ENCODE peak calls at places on chromosome 5, in eight cellular contexts. L is CD8-positive, alpha-beta T cell; W is tibial nerve; X is breast epithelium; M is left ventricle myocardium inferior; J is neuronal stem cell; E is PC-3; Z is CD4-positive, CD25-positive, alpha-beta regulatory T cell. C is an unnamed sample.

GRCh38 chr5:150751096-150751891 is 7.5 kb downstream of the DCTN4 start:
- DNase-seq in L (no peak), W (no peak), X (no peak), M (no peak), J (no peak), E (no peak), Z (no peak), C (no peak)

GRCh38 chr5:95891499-95891898 is 69.0 kb upstream of the GLRX start:
- DNase-seq in L (no peak), W (no peak), X (no peak), M (no peak), J (no peak), E (no peak), Z (no peak), C (no peak)

GRCh38 chr5:102755691-102756371 is 726 bp downstream of the PAM start:
- DNase-seq in L (peak; percentile 81), W (peak; percentile 63), X (peak; percentile 54), M (peak; percentile 46), J (peak; percentile 11), E (peak; percentile 88), Z (peak; percentile 63), C (peak; percentile 79)

GRCh38 chr5:113075019-113075418 is 98.4 kb downstream of the DCP2 start:
- DNase-seq in L (no peak), W (no peak), X (no peak), M (no peak), J (no peak), E (no peak), Z (no peak), C (no peak)

GRCh38 chr5:133523013-133523658 is 89.2 kb downstream of the FSTL4 start:
- DNase-seq in L (no peak), W (no peak), X (no peak), M (no peak), J (no peak), E (no peak), Z (no peak), C (no peak)

GRCh38 chr5:172869734-172870133 is 35.7 kb downstream of the ERGIC1 start:
- DNase-seq in L (no peak), W (no peak), X (no peak), M (no peak), J (no peak), E (no peak), Z (no peak), C (no peak)

GRCh38 chr5:76521240-76521758 is 101.9 kb downstream of the F2RL2 start:
- DNase-seq in L (no peak), W (no peak), X (no peak), M (no peak), J (no peak), E (peak; percentile 22), Z (no peak), C (peak; percentile 59)

GRCh38 chr5:111781200-111781599 is 24.2 kb upstream of the NREP start:
- DNase-seq in L (no peak), W (peak; percentile 61), X (no peak), M (peak; percentile 48), J (no peak), E (peak; percentile 28), Z (no peak), C (no peak)

GRCh38 chr5:172591636-172592035 is 49.4 kb upstream of the NEURL1B start:
- DNase-seq in L (no peak), W (no peak), X (no peak), M (no peak), J (no peak), E (no peak), Z (no peak), C (no peak)

GRCh38 chr5:14063117-14063516 is 80.0 kb upstream of the TRIO start:
- DNase-seq in L (no peak), W (no peak), X (no peak), M (no peak), J (no peak), E (no peak), Z (no peak), C (peak; percentile 23)

GRCh38 chr5:11497651-11498050 is 406.6 kb downstream of the CTNND2 start:
- DNase-seq in L (no peak), W (no peak), X (no peak), M (no peak), J (no peak), E (peak; percentile 11), Z (no peak), C (peak; percentile 48)

GRCh38 chr5:109256486-109256885 is 153.3 kb downstream of the PJA2 start:
- DNase-seq in L (no peak), W (no peak), X (no peak), M (no peak), J (no peak), E (no peak), Z (no peak), C (no peak)

GRCh38 chr5:168086104-168086610 is 205.3 kb upstream of the WWC1 start:
- DNase-seq in L (no peak), W (no peak), X (no peak), M (no peak), J (no peak), E (peak; percentile 83), Z (no peak), C (peak; percentile 76)

GRCh38 chr5:96004754-96005153 is 43.1 kb upstream of the ELL2 start:
- DNase-seq in L (no peak), W (no peak), X (no peak), M (no peak), J (no peak), E (no peak), Z (no peak), C (no peak)

GRCh38 chr5:68066277-68066955 is 149.1 kb upstream of the PIK3R1 start:
- DNase-seq in L (no peak), W (no peak), X (no peak), M (no peak), J (no peak), E (peak; percentile 14), Z (no peak), C (no peak)

GRCh38 chr5:171893290-171893890 is 107.8 kb downstream of the SMIM23 start:
- DNase-seq in L (no peak), W (no peak), X (no peak), M (no peak), J (no peak), E (no peak), Z (no peak), C (peak; percentile 4)

GRCh38 chr5:153504726-153505125 is 14.3 kb downstream of the GRIA1 start:
- DNase-seq in L (no peak), W (no peak), X (no peak), M (no peak), J (no peak), E (no peak), Z (no peak), C (no peak)

GRCh38 chr5:138233280-138233679 is 20.2 kb upstream of the CDC23 start:
- DNase-seq in L (no peak), W (no peak), X (no peak), M (no peak), J (no peak), E (no peak), Z (no peak), C (no peak)

GRCh38 chr5:142915840-142916424 is 145.8 kb downstream of the ARHGAP26 start:
- DNase-seq in L (no peak), W (no peak), X (no peak), M (no peak), J (peak; percentile 17), E (peak; percentile 63), Z (no peak), C (peak; percentile 62)
- H3K4me3 ChIP-seq in L (no peak overlapping the region), W (no peak overlapping the region), X (no peak overlapping the region), M (no peak overlapping the region), J (no peak overlapping the region), E (no peak overlapping the region), Z (no peak overlapping the region), C (no peak overlapping the region)

GRCh38 chr5:77953374-77953773 is 177.2 kb upstream of the TBCA start:
- DNase-seq in L (no peak), W (no peak), X (no peak), M (no peak), J (no peak), E (no peak), Z (no peak), C (no peak)
- H3K27me3 ChIP-seq in L (peaks cover 7% of the 10 kb centered on the region), W (no peaks in the 10 kb centered on the region), X (no peaks in the 10 kb centered on the region), M (peaks cover 41% of the 10 kb centered on the region), J (peaks cover 7% of the 10 kb centered on the region), E (no peaks in the 10 kb centered on the region), Z (peaks cover 4% of the 10 kb centered on the region), C (peaks cover 12% of the 10 kb centered on the region)

DNA sequence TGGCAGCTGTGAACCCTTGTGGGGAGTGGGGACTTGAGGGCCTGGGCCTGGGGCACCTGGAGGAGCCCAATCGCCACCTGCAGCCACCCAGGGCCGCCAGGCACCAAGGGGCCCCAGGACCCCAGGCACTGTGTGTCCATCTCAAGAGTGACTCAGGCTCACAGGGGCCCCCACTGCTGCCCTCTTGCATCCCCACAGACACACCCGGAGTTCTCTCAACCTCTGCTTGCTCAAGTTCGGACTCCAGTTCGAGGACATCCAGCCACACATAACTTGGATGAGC is 51.9 kb downstream of the MRPL36 start:
- DNase-seq in L (no peak), W (no peak), X (peak; percentile 33), M (no peak), J (no peak), E (no peak), Z (no peak), C (no peak)
- H3K4me3 ChIP-seq in L (no peak overlapping the region), W (no peak overlapping the region), X (no peak overlapping the region), M (no peak overlapping the region), J (no peak overlapping the region), E (no peak overlapping the region), Z (no peak overlapping the region), C (no peak overlapping the region)

DNA sequence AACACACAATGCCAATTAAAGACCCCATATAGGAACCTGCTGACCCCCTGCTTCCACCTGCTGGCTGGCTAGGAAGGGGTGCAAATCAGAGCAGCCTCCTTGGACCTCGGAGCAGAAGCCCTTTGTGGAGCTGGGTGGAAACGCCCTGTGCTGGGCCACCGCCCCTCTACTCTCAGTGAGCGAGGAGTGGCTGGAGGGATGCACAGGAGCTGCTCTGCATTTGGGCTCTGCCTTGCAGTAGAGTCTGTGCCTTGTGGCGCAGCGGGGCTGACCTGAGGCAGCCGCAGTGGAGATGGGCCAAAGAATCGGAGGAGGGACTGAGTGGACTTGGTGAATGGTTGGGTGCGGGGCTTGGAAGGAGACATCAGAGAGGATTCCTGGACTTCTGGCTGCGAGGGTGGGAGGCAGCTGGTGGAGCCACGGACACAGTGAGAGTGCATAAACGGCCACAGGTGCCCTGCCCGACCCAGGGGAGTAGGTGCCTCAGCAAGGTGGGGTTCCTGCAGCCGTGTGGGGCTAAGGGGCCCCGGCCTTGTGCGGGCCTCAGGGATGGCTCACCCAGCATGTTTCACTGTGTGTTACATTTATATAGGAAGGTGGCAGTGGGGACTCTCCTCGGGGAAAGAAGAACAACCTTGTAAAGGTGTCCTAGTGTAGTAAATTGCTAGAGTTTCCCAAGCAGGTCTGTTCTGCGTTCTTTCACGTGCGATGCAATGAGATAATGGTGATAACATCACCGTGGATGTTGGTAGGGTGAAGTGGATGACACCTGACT is 14.1 kb upstream of the IRX4 start:
- DNase-seq in L (no peak), W (no peak), X (no peak), M (no peak), J (no peak), E (no peak), Z (no peak), C (no peak)
- H3K27me3 ChIP-seq in L (no peaks in the 10 kb centered on the region), W (no peaks in the 10 kb centered on the region), X (peaks cover 10% of the 10 kb centered on the region), M (peaks cover 51% of the 10 kb centered on the region), J (peaks cover 2% of the 10 kb centered on the region), E (peaks cover 97% of the 10 kb centered on the region), Z (no peaks in the 10 kb centered on the region), C (peaks cover 1% of the 10 kb centered on the region)